ENCODE peak calls at places on chromosomes 13 and 19, in four cellular contexts. One of them, this sample, is unnamed.

GRCh38 chr13:19362946-19363510 is 181.4 kb upstream of the TUBA3C start:
- DNase-seq in K562: no peak
- DNase-seq in natural killer cell: no peak
- DNase-seq in astrocyte of the cerebellum: no peak
- DNase-seq in this sample: no peak

GRCh38 chr19:16928351-16928750 is 39.6 kb downstream of the F2RL3 start:
- DNase-seq in astrocyte of the cerebellum: no peak
- DNase-seq in natural killer cell: no peak
- DNase-seq in K562: no peak
- DNase-seq in this sample: no peak

GRCh38 chr19:35224681-35225604 is 3.6 kb downstream of the FAM187B start:
- DNase-seq in natural killer cell: peak
- DNase-seq in astrocyte of the cerebellum: no peak
- DNase-seq in K562: peak
- DNase-seq in this sample: no peak

GRCh38 chr13:92538164-92538563 is 688.4 kb upstream of the GPC6 start:
- DNase-seq in astrocyte of the cerebellum: no peak
- DNase-seq in natural killer cell: no peak
- DNase-seq in K562: no peak
- DNase-seq in this sample: no peak

GRCh38 chr13:39876258-39876657 is 220.8 kb downstream of the COG6 start:
- DNase-seq in K562: no peak
- DNase-seq in astrocyte of the cerebellum: peak
- DNase-seq in natural killer cell: no peak
- DNase-seq in this sample: no peak

GRCh38 chr13:37148501-37148900 is 43.0 kb upstream of the CSNK1A1L start:
- DNase-seq in natural killer cell: no peak
- DNase-seq in astrocyte of the cerebellum: no peak
- DNase-seq in K562: no peak
- DNase-seq in this sample: no peak

GRCh38 chr19:35332817-35333216 is 3.8 kb downstream of the CD22 start:
- DNase-seq in K562: no peak
- DNase-seq in astrocyte of the cerebellum: no peak
- DNase-seq in natural killer cell: no peak
- DNase-seq in this sample: no peak

GRCh38 chr13:105474983-105475382 is 1060.5 kb downstream of the EFNB2 start:
- DNase-seq in K562: no peak
- DNase-seq in astrocyte of the cerebellum: no peak
- DNase-seq in natural killer cell: no peak
- DNase-seq in this sample: no peak

GRCh38 chr19:55146648-55147218 is 2.3 kb downstream of the TNNT1 start:
- DNase-seq in K562: peak
- DNase-seq in natural killer cell: no peak
- DNase-seq in astrocyte of the cerebellum: no peak
- DNase-seq in this sample: no peak

GRCh38 chr19:12884926-12885748 is 1.9 kb downstream of the KLF1 start:
- DNase-seq in natural killer cell: peak
- DNase-seq in K562: peak
- DNase-seq in astrocyte of the cerebellum: no peak
- DNase-seq in this sample: peak

GRCh38 chr13:106479849-106480400 is 55.5 kb downstream of the EFNB2 start:
- DNase-seq in K562: no peak
- DNase-seq in astrocyte of the cerebellum: no peak
- DNase-seq in natural killer cell: no peak
- DNase-seq in this sample: no peak

GRCh38 chr19:1490311-1491113 is at the start of gene PCSK4:
- DNase-seq in astrocyte of the cerebellum: peak
- DNase-seq in natural killer cell: peak
- DNase-seq in K562: peak
- DNase-seq in this sample: peak

GRCh38 chr19:41641879-41642485 is 15.1 kb upstream of the CEACAM4 start:
- DNase-seq in K562: peak
- DNase-seq in natural killer cell: peak
- DNase-seq in astrocyte of the cerebellum: no peak
- DNase-seq in this sample: peak

GRCh38 chr13:47798906-47799305 is 202.2 kb downstream of the SUCLA2 start:
- DNase-seq in natural killer cell: no peak
- DNase-seq in astrocyte of the cerebellum: peak
- DNase-seq in K562: no peak
- DNase-seq in this sample: no peak

GRCh38 chr19:40603071-40603718 is 2.0 kb downstream of the LTBP4 start:
- DNase-seq in natural killer cell: no peak
- DNase-seq in astrocyte of the cerebellum: no peak
- DNase-seq in K562: peak
- DNase-seq in this sample: no peak

GRCh38 chr19:18904334-18905057 is 8.5 kb upstream of the CERS1 start:
- DNase-seq in natural killer cell: no peak
- DNase-seq in K562: no peak
- DNase-seq in astrocyte of the cerebellum: no peak
- DNase-seq in this sample: no peak

GRCh38 chr19:22882797-22883196 is 50.7 kb downstream of the ZNF723 start:
- DNase-seq in astrocyte of the cerebellum: no peak
- DNase-seq in K562: peak
- DNase-seq in natural killer cell: no peak
- DNase-seq in this sample: no peak

GRCh38 chr19:6062274-6062673 is 48.0 kb downstream of the RFX2 start:
- DNase-seq in astrocyte of the cerebellum: no peak
- DNase-seq in K562: no peak
- DNase-seq in natural killer cell: peak
- DNase-seq in this sample: no peak

GRCh38 chr13:113936566-113936965 is 37.3 kb downstream of the C13orf46 start:
- DNase-seq in astrocyte of the cerebellum: no peak
- DNase-seq in natural killer cell: no peak
- DNase-seq in K562: no peak
- DNase-seq in this sample: no peak

GRCh38 chr19:12789098-12789903 is 2.0 kb upstream of the JUNB start:
- DNase-seq in astrocyte of the cerebellum: no peak
- DNase-seq in K562: no peak
- DNase-seq in natural killer cell: no peak
- DNase-seq in this sample: no peak

GRCh38 chr19:36093146-36093662 is 17.7 kb upstream of the OVOL3 start:
- DNase-seq in natural killer cell: no peak
- DNase-seq in astrocyte of the cerebellum: no peak
- DNase-seq in K562: no peak
- DNase-seq in this sample: no peak

GRCh38 chr19:14091885-14092462 is 1.4 kb upstream of the SAMD1 start:
- DNase-seq in astrocyte of the cerebellum: no peak
- DNase-seq in natural killer cell: no peak
- DNase-seq in K562: peak
- DNase-seq in this sample: no peak

GRCh38 chr19:9610484-9611113 is 10.4 kb downstream of the ZNF561 start:
- DNase-seq in astrocyte of the cerebellum: no peak
- DNase-seq in natural killer cell: no peak
- DNase-seq in K562: no peak
- DNase-seq in this sample: no peak

GRCh38 chr13:33721719-33722118 is 96.2 kb upstream of the RFC3 start:
- DNase-seq in K562: no peak
- DNase-seq in astrocyte of the cerebellum: no peak
- DNase-seq in natural killer cell: no peak
- DNase-seq in this sample: no peak

GRCh38 chr13:99656092-99656745 is 154.9 kb downstream of the TM9SF2 start:
- DNase-seq in natural killer cell: peak
- DNase-seq in K562: peak
- DNase-seq in astrocyte of the cerebellum: peak
- DNase-seq in this sample: peak

GRCh38 chr13:37127706-37128241 is 22.3 kb upstream of the CSNK1A1L start:
- DNase-seq in natural killer cell: no peak
- DNase-seq in astrocyte of the cerebellum: peak
- DNase-seq in K562: no peak
- DNase-seq in this sample: no peak

GRCh38 chr13:25679936-25680335 is 308.2 kb downstream of the ATP8A2 start:
- DNase-seq in astrocyte of the cerebellum: peak
- DNase-seq in natural killer cell: no peak
- DNase-seq in K562: no peak
- DNase-seq in this sample: no peak

GRCh38 chr13:25677956-25678355 is 306.2 kb downstream of the ATP8A2 start:
- DNase-seq in astrocyte of the cerebellum: no peak
- DNase-seq in natural killer cell: no peak
- DNase-seq in K562: no peak
- DNase-seq in this sample: no peak

GRCh38 chr13:25679154-25679553 is 307.4 kb downstream of the ATP8A2 start:
- DNase-seq in K562: no peak
- DNase-seq in astrocyte of the cerebellum: no peak
- DNase-seq in natural killer cell: no peak
- DNase-seq in this sample: no peak

GRCh38 chr13:25675060-25675459 is 303.3 kb downstream of the ATP8A2 start:
- DNase-seq in natural killer cell: no peak
- DNase-seq in astrocyte of the cerebellum: no peak
- DNase-seq in K562: no peak
- DNase-seq in this sample: no peak

DNA sequence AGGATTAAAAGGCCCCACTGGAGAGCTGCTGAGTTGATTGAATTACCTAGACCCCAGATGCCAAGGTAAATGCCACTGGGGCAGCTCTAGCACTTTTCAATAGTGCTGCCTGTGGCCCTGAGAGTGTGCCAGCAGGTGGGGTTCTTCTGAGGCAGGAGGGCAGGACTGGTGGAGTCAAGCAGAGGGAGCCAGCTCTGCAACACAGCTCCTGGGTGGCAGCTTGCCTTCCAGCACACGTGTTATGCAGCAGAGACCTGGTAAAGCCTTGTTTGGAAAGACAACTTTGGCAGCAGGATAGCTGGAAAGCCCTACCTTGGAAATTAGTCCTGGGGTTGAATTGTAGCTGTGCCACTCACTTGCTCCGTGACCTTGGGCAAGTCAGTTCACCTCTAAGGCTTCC is 306.6 kb downstream of the ATP8A2 start:
- DNase-seq in astrocyte of the cerebellum: no peak
- DNase-seq in natural killer cell: no peak
- DNase-seq in K562: no peak
- DNase-seq in this sample: no peak
- TF ChIP-seq CTCF in astrocyte of the cerebellum: no peak
- TF ChIP-seq CTCF in natural killer cell: no peak
- TF ChIP-seq CTCF in K562: no peak
- TF ChIP-seq CTCF in this sample: no peak

GRCh38 chr19:29016926-29017760 is 195.8 kb downstream of the UQCRFS1 start:
- DNase-seq in natural killer cell: no peak
- DNase-seq in astrocyte of the cerebellum: no peak
- DNase-seq in K562: no peak
- DNase-seq in this sample: no peak
- TF ChIP-seq CTCF in natural killer cell: no peak
- TF ChIP-seq CTCF in astrocyte of the cerebellum: no peak
- TF ChIP-seq CTCF in K562: no peak
- TF ChIP-seq CTCF in this sample: no peak

DNA sequence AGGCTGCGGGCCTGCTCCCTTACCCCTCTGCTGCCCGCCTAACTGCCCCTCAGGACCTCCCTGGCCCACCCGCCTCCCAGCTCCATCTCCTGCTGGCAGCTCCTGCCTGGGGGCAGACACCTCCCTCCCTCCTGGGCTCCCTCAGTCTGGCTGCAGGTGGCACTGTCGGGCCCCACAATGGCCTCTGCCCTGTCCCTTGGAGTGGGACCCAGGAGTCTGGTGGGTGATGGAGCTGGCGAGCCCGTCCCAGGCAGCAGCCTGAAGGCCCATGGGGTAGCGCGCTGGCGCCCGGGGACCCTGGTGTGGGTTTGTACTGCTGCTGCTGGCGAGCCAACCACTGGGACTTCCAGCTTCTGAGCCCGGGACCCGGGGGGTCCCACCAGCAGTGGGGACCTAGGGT is 83.6 kb downstream of the KDM4B start:
- DNase-seq in natural killer cell: no peak
- DNase-seq in K562: no peak
- DNase-seq in astrocyte of the cerebellum: no peak
- DNase-seq in this sample: no peak
- TF ChIP-seq CTCF in natural killer cell: no peak
- TF ChIP-seq CTCF in K562: peak
- TF ChIP-seq CTCF in astrocyte of the cerebellum: peak
- TF ChIP-seq CTCF in this sample: no peak

GRCh38 chr13:91158015-91158390 is 189.5 kb upstream of the MIR17HG start:
- DNase-seq in K562: no peak
- DNase-seq in astrocyte of the cerebellum: no peak
- DNase-seq in natural killer cell: no peak
- DNase-seq in this sample: no peak

GRCh38 chr13:91166714-91167511 is 180.6 kb upstream of the MIR17HG start:
- DNase-seq in natural killer cell: no peak
- DNase-seq in K562: no peak
- DNase-seq in astrocyte of the cerebellum: no peak
- DNase-seq in this sample: no peak

GRCh38 chr13:91165758-91166157 is 181.7 kb upstream of the MIR17HG start:
- DNase-seq in astrocyte of the cerebellum: no peak
- DNase-seq in natural killer cell: no peak
- DNase-seq in K562: no peak
- DNase-seq in this sample: no peak

GRCh38 chr13:91157273-91158014 is 190.0 kb upstream of the MIR17HG start:
- DNase-seq in K562: no peak
- DNase-seq in natural killer cell: no peak
- DNase-seq in astrocyte of the cerebellum: no peak
- DNase-seq in this sample: no peak

DNA sequence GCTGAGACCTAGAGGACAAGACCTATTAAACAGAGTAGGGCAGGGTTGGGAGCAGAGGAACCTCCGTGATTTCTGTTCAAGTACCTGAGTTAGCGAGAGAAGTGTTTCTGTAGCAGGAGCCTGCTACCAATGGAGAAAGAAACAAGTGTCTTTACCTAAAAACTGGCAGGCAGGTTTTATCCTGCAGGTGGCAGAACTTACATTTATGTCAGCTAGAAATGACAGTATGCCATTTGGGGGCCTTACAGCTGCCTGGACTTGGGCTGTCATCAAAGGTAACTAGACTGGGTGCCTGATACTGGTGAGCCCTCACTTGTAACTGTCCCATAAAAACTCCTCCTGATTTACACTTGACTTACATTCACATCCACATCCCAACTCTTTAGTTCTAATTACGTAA is 185.3 kb upstream of the MIR17HG start:
- DNase-seq in natural killer cell: no peak
- DNase-seq in K562: no peak
- DNase-seq in astrocyte of the cerebellum: no peak
- DNase-seq in this sample: no peak
- TF ChIP-seq CTCF in natural killer cell: no peak
- TF ChIP-seq CTCF in K562: no peak
- TF ChIP-seq CTCF in astrocyte of the cerebellum: peak
- TF ChIP-seq CTCF in this sample: no peak

GRCh38 chr13:43730642-43731041 is 56.1 kb downstream of the ENOX1 start:
- DNase-seq in natural killer cell: no peak
- DNase-seq in K562: no peak
- DNase-seq in astrocyte of the cerebellum: no peak
- DNase-seq in this sample: no peak
- TF ChIP-seq CTCF in natural killer cell: no peak
- TF ChIP-seq CTCF in K562: no peak
- TF ChIP-seq CTCF in astrocyte of the cerebellum: no peak
- TF ChIP-seq CTCF in this sample: no peak

This sample was measured in endothelial cell.